ENCODE peak calls at places on chromosomes 12 and 14, in seven cellular contexts. O, V, D, G, N, B and Y are unnamed samples.

GRCh38 chr12:129696952-129697351 is 206.9 kb downstream of the TMEM132D start:
- DNase-seq in O (no peak), G (no peak), B (no peak), V (no peak), D (no peak), N (no peak), Y (no peak)

GRCh38 chr14:69495341-69495921 is 10.9 kb downstream of the PLEKHD1 start:
- DNase-seq in B (no peak), O (no peak), G (no peak), D (no peak), N (no peak), V (no peak), Y (no peak)

GRCh38 chr14:49865431-49865859 is 12.9 kb upstream of the NEMF start:
- DNase-seq in N (peak; percentile 48), B (peak; percentile 86), O (peak; percentile 89), G (no peak), D (peak; percentile 13), V (peak; percentile 84), Y (peak; percentile 80)

GRCh38 chr14:54920052-54920451 is 17.4 kb upstream of the GCH1 start:
- DNase-seq in V (no peak), B (no peak), O (no peak), N (no peak), G (no peak), D (no peak), Y (no peak)

GRCh38 chr12:64452559-64453329 is 824 bp downstream of the TBK1 start:
- DNase-seq in V (no peak), O (peak; percentile 9), D (no peak), B (peak; percentile 33), G (no peak), N (peak; percentile 52), Y (peak; percentile 29)

GRCh38 chr14:66782853-66783252 is 274.9 kb downstream of the GPHN start:
- DNase-seq in B (no peak), D (no peak), N (peak; percentile 40), V (no peak), G (no peak), O (no peak), Y (no peak)

GRCh38 chr14:93788307-93788556 is at the start of gene PRIMA1:
- DNase-seq in N (no peak), O (no peak), B (no peak), G (no peak), V (no peak), D (no peak), Y (no peak)

GRCh38 chr14:77973246-77973645 is 173.3 kb downstream of the ADCK1 start:
- DNase-seq in D (no peak), B (no peak), G (no peak), N (no peak), O (no peak), V (no peak), Y (no peak)

GRCh38 chr14:98059106-98059505 is 1212.9 kb downstream of the BCL11B start:
- DNase-seq in G (no peak), V (no peak), O (no peak), N (no peak), D (no peak), B (no peak), Y (no peak)

GRCh38 chr12:55850893-55851292 is 8.2 kb upstream of the MMP19 start:
- DNase-seq in D (no peak), N (no peak), V (peak; percentile 28), B (no peak), O (no peak), G (no peak), Y (no peak)

GRCh38 chr12:114888458-114888857 is 204.5 kb upstream of the TBX3 start:
- DNase-seq in V (no peak), O (peak; percentile 38), D (no peak), B (no peak), N (no peak), G (no peak), Y (no peak)

GRCh38 chr12:131829351-131829794 is 1.2 kb downstream of the MMP17 start:
- DNase-seq in D (no peak), B (no peak), G (no peak), N (no peak), O (no peak), V (no peak), Y (no peak)

GRCh38 chr14:36981832-36982528 is 190.4 kb downstream of the SLC25A21 start:
- DNase-seq in O (no peak), V (no peak), G (no peak), B (no peak), N (no peak), D (no peak), Y (no peak)

GRCh38 chr12:48189331-48190125 is 6.1 kb downstream of the CCDC184 start:
- DNase-seq in N (peak; percentile 49), O (peak; percentile 76), V (no peak), G (peak; percentile 34), D (peak; percentile 68), B (peak; percentile 74), Y (peak; percentile 45)

GRCh38 chr14:55914771-55915170 is 203.4 kb upstream of the PELI2 start:
- DNase-seq in N (no peak), D (no peak), V (no peak), G (no peak), O (no peak), B (no peak), Y (no peak)

GRCh38 chr12:60174476-60174875 is 578.6 kb downstream of the SLC16A7 start:
- DNase-seq in O (no peak), B (no peak), V (no peak), G (no peak), D (no peak), N (no peak), Y (no peak)

GRCh38 chr14:52683985-52684520 is 11.3 kb downstream of the ERO1A start:
- DNase-seq in D (no peak), G (no peak), V (no peak), B (no peak), N (no peak), O (no peak), Y (no peak)

GRCh38 chr12:63508543-63508942 is 159.8 kb downstream of the DPY19L2 start:
- DNase-seq in G (no peak), V (no peak), D (no peak), B (no peak), O (no peak), N (no peak), Y (no peak)

DNA sequence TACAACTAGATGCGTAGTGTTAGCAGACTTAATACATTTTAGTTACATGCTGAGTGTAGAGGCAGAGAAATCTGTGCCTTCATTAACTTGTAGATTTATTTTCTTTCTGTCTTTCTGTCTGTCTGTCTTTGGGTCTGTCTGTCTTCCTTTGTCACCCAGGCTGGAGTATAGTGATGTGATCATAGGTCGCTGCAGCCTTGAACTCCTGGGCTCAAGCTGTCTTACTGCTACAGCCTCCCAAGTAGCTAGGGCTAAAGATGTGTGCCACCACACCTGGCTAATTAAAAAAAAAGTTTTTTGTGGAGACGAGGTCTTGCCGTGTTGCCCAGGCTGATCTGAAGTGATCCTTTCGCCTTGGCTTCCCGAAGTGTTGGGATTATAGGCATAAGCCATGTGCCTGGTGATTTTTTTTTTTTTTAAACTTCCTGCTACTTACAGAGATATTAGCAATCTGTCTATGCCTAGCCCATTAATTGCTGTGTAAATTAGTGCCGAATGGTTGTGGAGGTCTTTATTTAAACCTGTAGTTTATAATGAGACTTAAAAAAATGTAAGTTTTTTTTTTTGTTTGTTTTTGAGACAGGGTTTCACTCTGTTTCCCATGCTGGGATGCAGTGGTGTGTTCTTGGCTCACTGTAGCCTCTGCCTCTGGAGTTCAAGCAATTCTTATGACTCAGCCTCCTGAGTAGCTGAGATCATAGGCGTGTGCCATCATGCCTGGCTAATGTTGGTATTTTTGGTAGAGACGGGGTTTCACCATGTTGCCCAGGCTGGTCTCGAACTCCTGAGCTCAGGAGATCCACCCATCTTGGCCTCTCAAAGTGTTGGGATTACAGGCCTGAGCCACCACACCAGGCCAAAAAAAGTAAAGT is 22.8 kb downstream of the ERC1 start:
- DNase-seq in D (no peak), O (no peak), G (no peak), B (no peak), V (no peak), N (no peak), Y (no peak)
- H3K27ac ChIP-seq in D (no peak overlapping the region), O (no peak overlapping the region), G (no peak overlapping the region), B (no peak overlapping the region), V (peak overlapping the region; percentile 33), N (no peak overlapping the region), Y (no peak overlapping the region)

GRCh38 chr14:41558527-41558926 is 48.1 kb upstream of the LRFN5 start:
- DNase-seq in B (no peak), V (no peak), N (no peak), G (no peak), D (no peak), O (no peak), Y (no peak)
- TF ChIP-seq EP300 in B (no peak), V (no peak), N (no peak), G (no peak), D (no peak), O (no peak), Y (no peak)

DNA sequence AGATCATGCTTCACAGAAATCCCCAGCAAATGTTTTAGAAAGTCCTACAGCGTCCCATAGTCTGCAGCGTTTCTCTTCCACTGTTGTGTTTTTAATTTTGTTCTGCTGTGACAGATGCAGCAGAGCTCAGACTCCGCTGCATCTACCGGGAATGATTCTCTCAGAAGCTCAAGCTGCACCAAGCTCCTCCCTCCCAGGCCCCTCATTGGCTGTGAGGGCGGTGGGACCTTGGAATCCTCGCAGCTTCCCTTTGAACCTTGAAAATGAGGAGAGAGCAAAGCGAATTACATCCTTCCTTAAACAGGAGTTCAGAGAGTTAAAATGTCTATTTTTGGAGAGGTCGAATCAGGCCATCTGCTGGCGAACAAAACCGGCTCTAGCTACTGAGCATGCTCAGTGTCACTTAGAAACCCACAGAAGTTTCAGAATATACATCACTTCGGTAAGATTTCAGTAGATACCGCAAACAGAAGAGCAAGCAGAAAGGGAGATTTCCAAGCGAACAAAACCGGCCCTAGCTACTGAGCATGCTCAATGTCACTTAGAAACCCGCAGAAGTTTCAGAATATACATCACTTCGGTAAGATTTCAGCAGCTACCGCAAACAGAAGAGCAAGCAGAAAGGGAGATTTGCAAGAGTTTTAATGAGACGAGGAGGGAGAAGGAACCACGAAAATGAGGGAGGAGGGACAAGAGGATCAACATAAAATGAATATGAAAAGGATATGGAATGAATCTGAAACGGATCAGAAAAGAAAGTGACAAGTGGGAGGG is at the start of gene ABCD2:
- DNase-seq in G (peak; percentile 97), N (peak; percentile 32), D (peak; percentile 33), V (peak; percentile 77), B (peak; percentile 31), O (peak; percentile 55), Y (no peak)
- TF ChIP-seq POLR2AphosphoS5 in G (peak; percentile 51), N (no peak), D (no peak), V (no peak), B (peak; percentile 9), O (peak; percentile 22), Y (no peak)

GRCh38 chr12:49389092-49389703 is 21.9 kb downstream of the SPATS2 start:
- DNase-seq in N (no peak), D (no peak), V (peak; percentile 66), G (no peak), O (peak; percentile 21), B (peak; percentile 28), Y (peak; percentile 66)

DNA sequence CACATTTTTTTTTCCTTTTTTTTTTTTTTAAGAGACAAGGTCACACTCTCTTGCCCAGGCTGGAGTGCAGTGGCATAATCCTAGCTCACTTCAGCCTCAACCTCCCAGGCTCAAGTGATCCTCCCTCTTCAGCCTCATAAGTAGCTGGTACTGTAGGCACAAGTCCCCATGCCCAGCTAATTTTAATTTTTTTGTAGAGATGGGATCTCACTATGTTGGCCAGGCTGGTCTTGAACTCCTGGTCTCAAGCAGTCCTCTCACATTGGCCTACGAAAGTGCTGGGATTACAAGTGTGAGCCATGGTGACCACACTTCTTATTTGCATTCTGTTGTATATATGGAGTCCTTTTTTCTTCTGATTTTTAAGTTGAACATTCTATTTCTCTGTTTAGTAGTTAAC is 21.4 kb downstream of the SPATS2 start:
- DNase-seq in V (no peak), B (no peak), D (no peak), G (no peak), N (no peak), O (no peak), Y (no peak)
- H3K27ac ChIP-seq in V (no peak overlapping the region), B (no peak overlapping the region), D (no peak overlapping the region), G (no peak overlapping the region), N (no peak overlapping the region), O (no peak overlapping the region), Y (no peak overlapping the region)

GRCh38 chr14:76904740-76905569 is 78.7 kb downstream of the LRRC74A start:
- DNase-seq in V (peak; percentile 85), D (no peak), N (peak; percentile 10), O (peak; percentile 61), B (peak; percentile 56), G (peak; percentile 84), Y (no peak)
- TF ChIP-seq EP300 in V (no peak), D (no peak), N (no peak), O (no peak), B (no peak), G (no peak), Y (peak; percentile 60)